ENCODE peak calls at places on chromosomes 4 and X, in five cellular contexts. L is GM23338, A is WTC11, I is GM12878, T is HepG2. V is an unnamed sample.
A peak's percentile ranks its signal among the peaks of the same experiment; 100 is the strongest.

GRCh38 chr4:142883433-142883832 is 37.3 kb upstream of the INPP4B start:
- DNase-seq in L (peak; percentile 72), A (peak; percentile 24), I (no peak), T (no peak), V (no peak)

GRCh38 chr4:100988876-100989275 is 358.4 kb downstream of the PPP3CA start:
- DNase-seq in L (no peak), A (no peak), I (no peak), T (no peak), V (no peak)

GRCh38 chrX:109709129-109709631 is 23.9 kb downstream of the ACSL4 start:
- DNase-seq in L (peak; percentile 8), A (no peak), I (peak; percentile 60), T (peak; percentile 82), V (no peak)

GRCh38 chr4:172675232-172675631 is 493.4 kb upstream of the GALNT7 start:
- DNase-seq in L (no peak), A (no peak), I (no peak), T (no peak), V (no peak)

GRCh38 chrX:20252392-20253231 is 14.1 kb downstream of the RPS6KA3 start:
- DNase-seq in L (peak; percentile 66), A (peak; percentile 66), I (no peak), T (peak; percentile 35), V (peak; percentile 43)

GRCh38 chr4:9704551-9705332 is 76.7 kb upstream of the DRD5 start:
- DNase-seq in L (peak; percentile 49), A (peak; percentile 53), I (no peak), T (no peak), V (no peak)

GRCh38 chr4:76802546-76803021 is 95.4 kb downstream of the SOWAHB start:
- DNase-seq in L (peak; percentile 60), A (no peak), I (no peak), T (no peak), V (peak; percentile 18)

GRCh38 chrX:10159069-10159468 is 2.3 kb downstream of the CLCN4 start:
- DNase-seq in L (peak; percentile 21), A (no peak), I (no peak), T (no peak), V (peak; percentile 50)

GRCh38 chr4:83618991-83619390 is 83.1 kb downstream of the GPAT3 start:
- DNase-seq in L (no peak), A (no peak), I (no peak), T (no peak), V (no peak)

GRCh38 chr4:99507762-99508161 is 3.1 kb upstream of the C4orf17 start:
- DNase-seq in L (no peak), A (no peak), I (no peak), T (no peak), V (no peak)

GRCh38 chrX:103734125-103734760 is 23.5 kb downstream of the TMEM31 start:
- DNase-seq in L (no peak), A (no peak), I (no peak), T (no peak), V (no peak)

GRCh38 chrX:70445876-70446275 is 1.2 kb downstream of the DLG3 start:
- DNase-seq in L (no peak), A (no peak), I (no peak), T (no peak), V (no peak)

GRCh38 chr4:2755821-2756690 is at the start of gene TNIP2:
- DNase-seq in L (peak; percentile 89), A (peak; percentile 83), I (no peak), T (peak; percentile 64), V (peak; percentile 98)

GRCh38 chrX:150587585-150588503 is 19.4 kb downstream of the MTM1 start:
- DNase-seq in L (no peak), A (peak; percentile 30), I (no peak), T (no peak), V (peak; percentile 48)

GRCh38 chr4:133147922-133148689 is 988 bp upstream of the PCDH10 start:
- DNase-seq in L (peak; percentile 64), A (no peak), I (no peak), T (no peak), V (no peak)

GRCh38 chr4:144579411-144580020 is 66.4 kb upstream of the HHIP start:
- DNase-seq in L (no peak), A (no peak), I (no peak), T (no peak), V (no peak)

GRCh38 chrX:81259714-81260395 is 58.0 kb downstream of the SH3BGRL start:
- DNase-seq in L (no peak), A (no peak), I (no peak), T (no peak), V (no peak)

GRCh38 chr4:23654791-23655190 is 235.1 kb downstream of the PPARGC1A start:
- DNase-seq in L (no peak), A (no peak), I (no peak), T (no peak), V (no peak)

GRCh38 chrX:47169726-47170515 is 23.7 kb upstream of the UBA1 start:
- DNase-seq in L (no peak), A (no peak), I (no peak), T (no peak), V (no peak)

GRCh38 chr4:69896530-69897116 is 34.2 kb upstream of the CSN1S1 start:
- DNase-seq in L (peak; percentile 53), A (no peak), I (no peak), T (peak; percentile 12), V (no peak)

GRCh38 chr4:77167866-77168265 is 10.9 kb downstream of the CCNG2 start:
- DNase-seq in L (no peak), A (no peak), I (no peak), T (no peak), V (no peak)

GRCh38 chr4:132230025-132230424 is 919.1 kb upstream of the PCDH10 start:
- DNase-seq in L (no peak), A (no peak), I (no peak), T (no peak), V (no peak)

GRCh38 chrX:9535101-9535500 is 70.2 kb downstream of the TBL1X start:
- DNase-seq in L (no peak), A (no peak), I (no peak), T (no peak), V (no peak)

GRCh38 chr4:10087152-10087791 is 29.3 kb downstream of the WDR1 start:
- DNase-seq in L (no peak), A (no peak), I (no peak), T (no peak), V (no peak)

GRCh38 chr4:55035892-55036291 is 89.5 kb downstream of the KDR start:
- DNase-seq in L (no peak), A (no peak), I (no peak), T (no peak), V (no peak)

GRCh38 chr4:31674313-31674947 is 954.3 kb downstream of the PCDH7 start:
- DNase-seq in L (peak; percentile 68), A (peak; percentile 17), I (no peak), T (no peak), V (no peak)

GRCh38 chrX:74453178-74453577 is 31.9 kb downstream of the SLC16A2 start:
- DNase-seq in L (no peak), A (no peak), I (no peak), T (no peak), V (no peak)

GRCh38 chr4:74407891-74408290 is 37.0 kb upstream of the AREG start:
- DNase-seq in L (no peak), A (no peak), I (no peak), T (no peak), V (no peak)

GRCh38 chr4:48340276-48340904 is 939 bp upstream of the SLAIN2 start:
- DNase-seq in L (peak; percentile 66), A (no peak), I (no peak), T (no peak), V (peak; percentile 43)

GRCh38 chr4:143351149-143351691 is 14.5 kb downstream of the GAB1 start:
- DNase-seq in L (no peak), A (no peak), I (no peak), T (no peak), V (no peak)

GRCh38 chrX:120120223-120120622 is 4.5 kb upstream of the RHOXF1 start:
- DNase-seq in L (no peak), A (no peak), I (no peak), T (no peak), V (no peak)

GRCh38 chrX:101260435-101260834 is 30.7 kb downstream of the TAF7L start:
- DNase-seq in L (peak; percentile 52), A (peak; percentile 21), I (no peak), T (peak; percentile 9), V (peak; percentile 45)
- TF ChIP-seq CREB1 in L (no peak), A (no peak), I (no peak), T (no peak), V (no peak)

DNA sequence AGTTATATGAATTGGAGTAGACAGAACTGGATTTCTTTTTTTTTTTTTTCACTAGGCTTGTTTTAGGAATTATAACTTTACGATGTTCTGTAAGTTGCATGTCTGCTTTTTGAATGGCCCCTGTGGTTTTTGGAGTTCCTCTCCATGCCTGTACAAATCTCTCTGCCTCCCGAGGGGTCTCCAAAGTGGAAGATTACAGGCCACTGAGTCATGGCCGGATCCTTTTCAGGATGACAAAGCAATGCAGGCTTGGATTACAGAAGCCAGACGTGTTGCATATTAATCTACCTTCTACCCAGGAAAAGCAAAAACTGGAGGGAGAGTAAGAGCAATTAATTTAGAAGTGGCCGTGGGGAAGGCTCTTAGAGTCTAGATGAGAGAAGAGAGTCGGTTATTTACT is 226.3 kb downstream of the SHOX start:
- DNase-seq in L (no peak), A (no peak), I (no peak), T (no peak), V (no peak)
- TF ChIP-seq CREB1 in L (no peak), A (no peak), I (no peak), T (no peak), V (no peak)

GRCh38 chrX:139559383-139560042 is 29.0 kb downstream of the F9 start:
- DNase-seq in L (peak; percentile 63), A (peak; percentile 14), I (peak; percentile 30), T (peak; percentile 36), V (peak; percentile 4)
- TF ChIP-seq CREB1 in L (no peak), A (no peak), I (no peak), T (no peak), V (no peak)

GRCh38 chrX:53437211-53437610 is 3.0 kb upstream of the HSD17B10 start:
- DNase-seq in L (no peak), A (no peak), I (no peak), T (no peak), V (no peak)

GRCh38 chrX:53438832-53439230 is 4.7 kb upstream of the HSD17B10 start:
- DNase-seq in L (no peak), A (no peak), I (no peak), T (no peak), V (no peak)

GRCh38 chrX:53438174-53438831 is 4.1 kb upstream of the HSD17B10 start:
- DNase-seq in L (no peak), A (no peak), I (no peak), T (no peak), V (peak; percentile 55)

GRCh38 chrX:53433651-53434639 is at the start of gene HSD17B10:
- DNase-seq in L (peak; percentile 96), A (peak; percentile 90), I (peak; percentile 56), T (peak; percentile 69), V (peak; percentile 93)

DNA sequence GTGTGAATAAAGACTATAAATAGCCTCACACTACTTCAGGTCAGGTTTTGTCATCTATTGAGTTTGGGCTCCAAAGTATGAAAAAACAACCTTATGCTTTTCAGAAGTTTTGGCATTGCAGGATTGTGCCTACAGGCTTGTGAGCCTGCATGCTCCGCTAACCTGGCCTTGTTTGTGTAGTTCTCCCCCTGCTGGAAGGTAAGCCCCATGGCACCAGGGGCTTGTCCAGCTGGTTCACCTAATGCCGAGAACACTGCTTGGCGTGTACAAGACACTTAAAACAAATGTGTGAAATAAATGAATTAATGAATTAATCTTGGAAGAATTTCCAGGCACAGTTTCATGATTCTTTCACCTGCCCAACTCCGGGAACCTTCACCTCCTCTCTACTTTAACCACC is 1.8 kb upstream of the HSD17B10 start:
- DNase-seq in L (peak; percentile 79), A (peak; percentile 58), I (peak; percentile 9), T (peak; percentile 52), V (peak; percentile 80)
- TF ChIP-seq CREB1 in L (no peak), A (no peak), I (no peak), T (no peak), V (no peak)

V was measured in K562.